ENCODE peak calls at places on chromosome X, in seven cellular contexts. S, U, V, W, L, F and Q are unnamed samples.

GRCh38 chrX:22922961-22923360 is 76.8 kb upstream of the DDX53 start:
- DNase-seq in S (no peak), U (no peak), V (peak; percentile 10), W (no peak), L (no peak), F (no peak), Q (no peak)

GRCh38 chrX:72050011-72050410 is 81.7 kb downstream of the RTL5 start:
- DNase-seq in S (no peak), U (no peak), V (no peak), W (no peak), L (no peak), F (no peak), Q (no peak)

GRCh38 chrX:6446588-6446987 is 88.3 kb downstream of the VCX3A start:
- DNase-seq in S (no peak), U (no peak), V (no peak), W (no peak), L (no peak), F (no peak), Q (peak; percentile 1)

GRCh38 chrX:151983186-151983585 is 8.7 kb upstream of the GABRE start:
- DNase-seq in S (no peak), U (no peak), V (no peak), W (no peak), L (no peak), F (no peak), Q (peak; percentile 29)

GRCh38 chrX:24317567-24317966 is 3.7 kb upstream of the SUPT20HL2 start:
- DNase-seq in S (no peak), U (no peak), V (no peak), W (no peak), L (no peak), F (no peak), Q (no peak)

GRCh38 chrX:7120578-7121219 is 26.8 kb upstream of the STS start:
- DNase-seq in S (no peak), U (no peak), V (peak; percentile 89), W (no peak), L (peak; percentile 69), F (no peak), Q (peak; percentile 69)

GRCh38 chrX:136487647-136488046 is at the start of gene BRS3:
- DNase-seq in S (no peak), U (no peak), V (no peak), W (no peak), L (no peak), F (no peak), Q (no peak)

GRCh38 chrX:32530802-32531403 is 680.4 kb downstream of the DMD start:
- DNase-seq in S (no peak), U (no peak), V (peak; percentile 55), W (no peak), L (peak; percentile 21), F (no peak), Q (peak; percentile 14)

GRCh38 chrX:5051831-5052491 is 1176.7 kb downstream of the NLGN4X start:
- DNase-seq in S (peak; percentile 69), U (no peak), V (peak; percentile 95), W (no peak), L (no peak), F (no peak), Q (peak; percentile 0)

GRCh38 chrX:43813898-43814297 is 68.4 kb downstream of the MAOB start:
- DNase-seq in S (no peak), U (no peak), V (peak; percentile 56), W (no peak), L (no peak), F (no peak), Q (no peak)

GRCh38 chrX:105610401-105610800 is 211.9 kb upstream of the NRK start:
- DNase-seq in S (no peak), U (no peak), V (peak; percentile 85), W (no peak), L (no peak), F (no peak), Q (no peak)

GRCh38 chrX:145068450-145068849 is 178.9 kb upstream of the SPANXN1 start:
- DNase-seq in S (no peak), U (no peak), V (no peak), W (no peak), L (no peak), F (no peak), Q (no peak)

GRCh38 chrX:16869393-16870094 is 618 bp downstream of the RBBP7 start:
- DNase-seq in S (peak; percentile 67), U (peak; percentile 65), V (peak; percentile 50), W (peak; percentile 80), L (no peak), F (no peak), Q (peak; percentile 22)

GRCh38 chrX:41273638-41274037 is 60.3 kb upstream of the DDX3X start:
- DNase-seq in S (no peak), U (no peak), V (no peak), W (no peak), L (no peak), F (no peak), Q (no peak)

GRCh38 chrX:100622989-100623388 is 13.6 kb downstream of the TSPAN6 start:
- DNase-seq in S (no peak), U (no peak), V (no peak), W (no peak), L (no peak), F (no peak), Q (no peak)

GRCh38 chrX:97787849-97788248 is 904.1 kb downstream of the RPA4 start:
- DNase-seq in S (no peak), U (no peak), V (no peak), W (no peak), L (no peak), F (no peak), Q (peak; percentile 53)

GRCh38 chrX:16196829-16197228 is 29.5 kb downstream of the MAGEB17 start:
- DNase-seq in S (no peak), U (no peak), V (no peak), W (no peak), L (no peak), F (no peak), Q (no peak)

GRCh38 chrX:45046417-45046816 is 154.3 kb downstream of the DIPK2B start:
- DNase-seq in S (no peak), U (no peak), V (no peak), W (no peak), L (no peak), F (no peak), Q (no peak)

GRCh38 chrX:122187065-122187464 is 997.0 kb upstream of the GRIA3 start:
- DNase-seq in S (no peak), U (no peak), V (no peak), W (no peak), L (no peak), F (no peak), Q (no peak)

GRCh38 chrX:70033348-70033747 is 16.4 kb downstream of the AWAT2 start:
- DNase-seq in S (no peak), U (peak; percentile 64), V (peak; percentile 59), W (no peak), L (peak; percentile 3), F (no peak), Q (no peak)

GRCh38 chrX:55119712-55120111 is 30.9 kb downstream of the PAGE2 start:
- DNase-seq in S (no peak), U (no peak), V (peak; percentile 3), W (no peak), L (no peak), F (no peak), Q (no peak)

GRCh38 chrX:39000802-39001201 is 199.5 kb downstream of the MID1IP1 start:
- DNase-seq in S (no peak), U (no peak), V (peak; percentile 73), W (no peak), L (no peak), F (no peak), Q (peak; percentile 66)

GRCh38 chrX:102067966-102068723 is 57.3 kb upstream of the TCEAL2 start:
- DNase-seq in S (no peak), U (no peak), V (peak; percentile 48), W (no peak), L (peak; percentile 1), F (no peak), Q (no peak)

GRCh38 chrX:108437789-108438623 is at the start of gene COL4A6:
- DNase-seq in S (no peak), U (peak; percentile 53), V (no peak), W (peak; percentile 71), L (peak; percentile 23), F (no peak), Q (no peak)
- H3K4me3 ChIP-seq in S (peak within 1 kb of the TSS; percentile 42), U (peak within 1 kb of the TSS; percentile 49), V (peak within 1 kb of the TSS; percentile 87), W (peak within 1 kb of the TSS; percentile 69), L (peak within 1 kb of the TSS; percentile 77), F (no peak within 1 kb of the TSS), Q (no peak within 1 kb of the TSS)

DNA sequence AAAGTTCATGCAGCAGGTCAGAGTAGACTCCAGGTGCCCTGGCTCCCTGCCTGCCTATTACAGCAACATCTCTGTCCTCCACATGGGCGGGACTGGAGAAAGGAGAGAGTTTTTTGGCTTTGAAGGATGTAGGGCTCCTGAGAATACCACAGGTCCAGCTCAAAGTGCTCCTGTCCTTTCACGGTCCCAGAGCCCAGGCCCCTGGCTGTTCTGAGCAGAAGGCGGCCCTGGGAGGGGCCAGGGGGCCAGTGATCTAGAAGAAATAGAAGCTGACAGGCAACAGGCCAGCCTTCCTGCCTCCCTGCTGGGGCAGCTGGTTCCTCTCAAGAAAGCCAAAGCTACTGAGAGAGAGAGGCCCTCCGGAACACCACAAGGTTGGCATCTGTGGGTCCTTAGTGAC is 929 bp upstream of the IQSEC2 start:
- DNase-seq in S (no peak), U (no peak), V (no peak), W (no peak), L (no peak), F (no peak), Q (no peak)
- H3K4me1 ChIP-seq in S (peaks cover 50% of the 10 kb centered on the region), U (peaks cover 18% of the 10 kb centered on the region), V (peaks cover 46% of the 10 kb centered on the region), W (peaks cover 12% of the 10 kb centered on the region), L (peaks cover 5% of the 10 kb centered on the region), F (peaks cover 9% of the 10 kb centered on the region), Q (peaks cover 6% of the 10 kb centered on the region)

GRCh38 chrX:19581786-19582185 is 66.5 kb upstream of the MAP3K15 start:
- DNase-seq in S (no peak), U (no peak), V (no peak), W (no peak), L (no peak), F (no peak), Q (no peak)

GRCh38 chrX:19589105-19589504 is 73.8 kb upstream of the MAP3K15 start:
- DNase-seq in S (no peak), U (peak; percentile 69), V (no peak), W (no peak), L (no peak), F (no peak), Q (no peak)

DNA sequence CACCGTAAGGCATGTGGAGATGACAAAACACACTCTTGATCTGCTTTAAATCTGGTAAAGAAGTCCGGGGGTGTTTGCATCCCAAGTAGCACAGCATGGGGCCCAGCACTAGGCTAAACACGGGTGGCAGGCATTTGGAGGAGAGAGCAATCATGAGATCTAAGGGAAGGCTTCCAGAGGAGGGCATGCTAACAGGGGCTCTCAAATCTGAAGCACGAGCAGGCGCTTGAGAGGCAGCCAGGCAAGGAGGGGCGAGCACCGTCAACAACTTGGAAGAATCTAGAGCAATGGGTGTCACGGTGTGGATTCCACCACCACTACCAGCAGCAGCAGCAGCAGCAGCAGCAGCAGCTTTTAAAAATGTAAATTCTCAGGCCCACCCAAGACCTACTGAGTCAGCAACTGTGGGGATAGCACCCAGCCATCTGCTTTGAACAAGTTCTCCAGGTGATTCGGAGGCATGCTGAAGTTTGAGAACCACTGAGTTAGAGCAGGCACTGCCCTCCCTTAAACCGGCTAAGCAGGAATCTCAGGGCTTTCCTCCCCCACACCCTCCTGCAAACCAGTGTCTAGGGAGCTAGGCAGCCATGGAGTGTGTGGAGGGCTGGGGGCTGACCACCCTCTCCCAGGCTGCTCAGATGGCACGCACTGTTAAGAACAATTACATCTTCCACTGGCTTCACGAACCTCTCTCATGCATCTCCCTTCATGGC is 70.2 kb upstream of the MAP3K15 start:
- DNase-seq in S (no peak), U (no peak), V (peak; percentile 3), W (no peak), L (no peak), F (no peak), Q (no peak)
- H3K9me3 ChIP-seq in S (no peaks in the 10 kb centered on the region), U (no peaks in the 10 kb centered on the region), V (no peaks in the 10 kb centered on the region), W (no peaks in the 10 kb centered on the region), L (no peaks in the 10 kb centered on the region), F (no peaks in the 10 kb centered on the region), Q (no peaks in the 10 kb centered on the region)

GRCh38 chrX:42603016-42603415 is 174.9 kb downstream of the PPP1R2C start:
- DNase-seq in S (no peak), U (no peak), V (no peak), W (no peak), L (no peak), F (no peak), Q (no peak)
- H3K4me3 ChIP-seq in S (no peak overlapping the region), U (no peak overlapping the region), V (no peak overlapping the region), W (no peak overlapping the region), L (no peak overlapping the region), F (no peak overlapping the region), Q (no peak overlapping the region)